ENCODE peak calls at places on chromosome 7, in nine cellular contexts. O is body of pancreas, A is stomach, Y is ovary, C is upper lobe of left lung, Q is suprapubic skin, N is A549, R is adrenal gland, U is sigmoid colon. I is an unnamed sample.
A peak's percentile ranks its signal among the peaks of the same experiment; 100 is the strongest.

GRCh38 chr7:47227762-47228177 is 354.1 kb downstream of the TNS3 start:
- DNase-seq in O (no peak), A (no peak), Y (peak; percentile 31), C (no peak), Q (no peak), N (peak; percentile 38), R (no peak), U (no peak), I (no peak)

GRCh38 chr7:48708635-48709034 is 215.7 kb upstream of the CDC14C start:
- DNase-seq in O (no peak), A (no peak), Y (no peak), C (no peak), Q (no peak), N (no peak), R (no peak), U (no peak), I (no peak)

GRCh38 chr7:82598958-82599357 is 155.4 kb upstream of the CACNA2D1 start:
- DNase-seq in O (no peak), A (no peak), Y (no peak), C (no peak), Q (no peak), N (no peak), R (no peak), U (no peak), I (no peak)

GRCh38 chr7:150468241-150468640 is 17.8 kb downstream of the GIMAP8 start:
- DNase-seq in O (no peak), A (no peak), Y (no peak), C (no peak), Q (no peak), N (no peak), R (no peak), U (no peak), I (no peak)

GRCh38 chr7:41003031-41003925 is 699.6 kb downstream of the INHBA start:
- DNase-seq in O (no peak), A (peak; percentile 29), Y (no peak), C (no peak), Q (no peak), N (no peak), R (peak; percentile 29), U (no peak), I (no peak)

GRCh38 chr7:4129481-4130122 is 552.5 kb upstream of the FOXK1 start:
- DNase-seq in O (no peak), A (no peak), Y (no peak), C (peak; percentile 77), Q (peak; percentile 11), N (no peak), R (no peak), U (peak; percentile 44), I (no peak)

GRCh38 chr7:105890290-105890997 is 14.0 kb upstream of the ATXN7L1 start:
- DNase-seq in O (no peak), A (no peak), Y (no peak), C (no peak), Q (no peak), N (no peak), R (no peak), U (no peak), I (no peak)

GRCh38 chr7:129924602-129925001 is 28.2 kb downstream of the UBE2H start:
- DNase-seq in O (no peak), A (no peak), Y (no peak), C (no peak), Q (no peak), N (no peak), R (no peak), U (no peak), I (no peak)

GRCh38 chr7:112510032-112510742 is 29.4 kb downstream of the LSMEM1 start:
- DNase-seq in O (no peak), A (no peak), Y (no peak), C (no peak), Q (no peak), N (no peak), R (no peak), U (no peak), I (no peak)

GRCh38 chr7:155490697-155491628 is 33.0 kb downstream of the EN2 start:
- DNase-seq in O (peak; percentile 36), A (no peak), Y (no peak), C (peak; percentile 91), Q (no peak), N (no peak), R (peak; percentile 40), U (no peak), I (peak; percentile 9)

GRCh38 chr7:150828384-150828783 is 23.9 kb upstream of the AOC1 start:
- DNase-seq in O (no peak), A (no peak), Y (no peak), C (no peak), Q (no peak), N (no peak), R (no peak), U (no peak), I (no peak)

GRCh38 chr7:151327022-151327421 is 14.6 kb upstream of the NUB1 start:
- DNase-seq in O (no peak), A (no peak), Y (no peak), C (no peak), Q (no peak), N (no peak), R (no peak), U (no peak), I (no peak)

GRCh38 chr7:18068745-18069144 is 41.1 kb upstream of the PRPS1L1 start:
- DNase-seq in O (no peak), A (no peak), Y (no peak), C (no peak), Q (no peak), N (no peak), R (no peak), U (no peak), I (no peak)

GRCh38 chr7:80929619-80930018 is 10.8 kb upstream of the SEMA3C start:
- DNase-seq in O (no peak), A (no peak), Y (no peak), C (no peak), Q (no peak), N (no peak), R (no peak), U (no peak), I (no peak)

GRCh38 chr7:82803411-82803810 is 359.3 kb downstream of the PCLO start:
- DNase-seq in O (no peak), A (no peak), Y (no peak), C (no peak), Q (no peak), N (no peak), R (no peak), U (no peak), I (no peak)

GRCh38 chr7:3013975-3014792 is 29.5 kb downstream of the CARD11 start:
- DNase-seq in O (no peak), A (no peak), Y (no peak), C (no peak), Q (no peak), N (no peak), R (no peak), U (no peak), I (no peak)

GRCh38 chr7:28627869-28628268 is 215.6 kb downstream of the CREB5 start:
- DNase-seq in O (no peak), A (no peak), Y (no peak), C (no peak), Q (no peak), N (no peak), R (no peak), U (no peak), I (no peak)

DNA sequence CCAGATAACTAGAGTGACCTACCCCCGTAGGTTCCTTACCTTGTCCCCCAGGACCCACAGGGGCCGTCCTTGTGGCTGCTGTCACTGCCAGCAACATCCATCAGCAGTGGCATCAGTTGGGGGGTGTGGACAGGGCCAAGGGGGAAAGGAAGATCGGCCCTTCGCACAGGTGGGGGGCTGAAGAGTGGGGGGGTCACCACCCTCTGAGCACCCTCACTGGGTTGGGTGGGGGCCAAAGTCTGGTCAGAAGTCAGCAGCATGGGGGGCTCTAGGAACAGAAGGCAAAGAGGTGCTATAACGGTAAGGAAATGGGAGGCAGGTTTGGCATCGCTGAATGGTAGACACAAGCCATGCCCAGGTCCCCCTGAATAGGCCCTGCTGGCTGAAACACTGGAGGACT is 4.6 kb downstream of the NOBOX start:
- DNase-seq in O (no peak), A (no peak), Y (no peak), C (no peak), Q (peak; percentile 32), N (no peak), R (no peak), U (no peak), I (no peak)
- TF ChIP-seq POLR2A in O (no peak), A (no peak), Y (no peak), C (no peak), Q (no peak), N (no peak), R (no peak), U (no peak), I (no peak)

DNA sequence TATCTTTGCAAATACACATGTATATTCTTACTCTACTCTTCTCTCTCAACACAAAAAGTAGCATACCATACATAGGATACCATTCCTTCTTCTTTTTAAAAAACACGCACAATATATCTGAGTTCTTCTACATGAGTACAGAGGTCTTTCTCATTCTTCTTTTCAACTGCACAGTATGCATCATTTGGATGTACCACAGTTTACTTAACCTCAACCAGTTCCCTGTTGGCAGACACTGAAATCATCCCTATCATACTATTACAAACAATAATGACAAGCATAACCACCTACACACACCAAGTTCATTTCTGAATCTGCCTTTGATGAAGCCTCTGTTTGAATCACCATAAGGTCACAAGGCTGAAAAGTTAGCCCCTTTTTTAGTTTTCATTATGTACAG is 25.7 kb upstream of the GGCT start:
- DNase-seq in O (no peak), A (no peak), Y (no peak), C (no peak), Q (no peak), N (no peak), R (no peak), U (no peak), I (no peak)
- H3K27ac ChIP-seq in O (no peak overlapping the region), A (no peak overlapping the region), Y (no peak overlapping the region), C (no peak overlapping the region), Q (no peak overlapping the region), N (no peak overlapping the region), R (no peak overlapping the region), U (no peak overlapping the region), I (no peak overlapping the region)

GRCh38 chr7:131010714-131011436 is 276.9 kb upstream of the KLF14 start:
- DNase-seq in O (no peak), A (no peak), Y (no peak), C (no peak), Q (no peak), N (no peak), R (no peak), U (no peak), I (no peak)
- TF ChIP-seq POLR2A in O (no peak), A (no peak), Y (no peak), C (no peak), Q (no peak), N (no peak), R (no peak), U (no peak), I (no peak)

DNA sequence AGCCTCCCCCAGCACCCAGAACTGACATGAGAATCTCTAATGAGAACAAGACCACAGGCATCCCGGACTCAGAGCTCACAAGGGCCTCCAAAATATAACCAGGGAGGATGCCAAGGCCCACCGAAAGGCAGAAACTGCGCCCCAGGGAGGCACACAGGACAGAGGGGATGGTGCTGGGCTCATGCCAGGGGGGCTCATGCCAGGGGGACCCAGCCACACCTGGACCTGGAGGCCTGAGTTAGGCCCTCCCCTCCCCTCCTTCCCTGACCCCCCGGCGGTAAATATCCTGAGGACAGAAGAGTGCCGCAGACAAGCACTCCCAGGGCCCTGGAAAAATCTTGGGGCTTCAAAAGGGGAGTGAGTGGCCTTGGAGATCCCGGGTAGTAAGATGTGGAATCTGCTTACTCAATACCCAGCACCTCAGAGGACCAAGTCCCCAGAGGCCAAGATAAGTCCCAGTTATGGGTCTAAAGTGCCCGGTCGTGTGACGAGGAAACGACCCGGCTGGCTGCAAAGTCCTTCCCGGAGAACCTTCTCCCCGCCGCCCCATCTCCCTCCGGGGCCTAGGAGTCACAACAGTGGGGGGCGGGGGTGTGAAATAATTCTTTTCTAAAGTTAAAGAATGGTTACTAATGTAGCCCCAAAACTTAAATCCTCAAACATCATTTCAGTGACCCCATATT is 11.9 kb downstream of the PDGFA start:
- DNase-seq in O (no peak), A (no peak), Y (no peak), C (peak; percentile 43), Q (peak; percentile 51), N (no peak), R (no peak), U (peak; percentile 55), I (no peak)
- H3K27ac ChIP-seq in O (peak overlapping the region; percentile 92), A (peak overlapping the region; percentile 38), Y (no peak overlapping the region), C (no peak overlapping the region), Q (no peak overlapping the region), N (no peak overlapping the region), R (no peak overlapping the region), U (no peak overlapping the region), I (no peak overlapping the region)